ENCODE peak calls at places on chromosomes 2 and 18, in nine cellular contexts. G, C, V, Y, L, J, Q, A and K are unnamed samples.
A peak's percentile ranks its signal among the peaks of the same experiment; 100 is the strongest.

GRCh38 chr2:16006537-16007166 is 66.3 kb downstream of the MYCN start:
- DNase-seq in Y (no peak), V (no peak), C (no peak), J (no peak), A (no peak), Q (no peak), L (no peak), G (no peak), K (no peak)

GRCh38 chr2:58767833-58768726 is 527.0 kb upstream of the FANCL start:
- DNase-seq in C (no peak), Y (no peak), A (no peak), V (no peak), G (no peak), J (no peak), L (no peak), Q (no peak), K (no peak)

GRCh38 chr18:67199993-67200617 is 316.4 kb downstream of the DSEL start:
- DNase-seq in L (peak; percentile 16), G (no peak), V (peak; percentile 7), Y (no peak), A (no peak), C (no peak), J (no peak), Q (peak; percentile 69), K (no peak)

GRCh38 chr2:216721141-216721540 is 25.8 kb upstream of the IGFBP5 start:
- DNase-seq in G (no peak), A (no peak), Q (no peak), Y (no peak), V (no peak), L (no peak), J (no peak), C (no peak), K (no peak)

GRCh38 chr18:27656167-27656778 is 471.2 kb upstream of the CHST9 start:
- DNase-seq in L (no peak), J (no peak), C (no peak), A (no peak), G (no peak), Q (no peak), Y (no peak), V (no peak), K (no peak)

GRCh38 chr18:42706618-42707017 is 408.9 kb downstream of the RIT2 start:
- DNase-seq in A (no peak), V (no peak), Y (peak; percentile 11), L (no peak), G (no peak), J (peak; percentile 20), C (peak; percentile 27), Q (peak; percentile 39), K (peak; percentile 4)

GRCh38 chr2:10165816-10166488 is 43.4 kb downstream of the RRM2 start:
- DNase-seq in Y (no peak), Q (no peak), L (no peak), J (no peak), G (no peak), V (no peak), A (no peak), C (no peak), K (no peak)

GRCh38 chr2:70471129-70471528 is 82.5 kb downstream of the TGFA start:
- DNase-seq in L (no peak), Q (no peak), G (no peak), Y (no peak), A (no peak), C (no peak), V (no peak), J (no peak), K (no peak)

GRCh38 chr18:2111456-2111855 is 459.8 kb downstream of the METTL4 start:
- DNase-seq in L (no peak), G (no peak), Q (no peak), A (no peak), Y (no peak), C (no peak), V (no peak), J (no peak), K (no peak)

GRCh38 chr2:125730921-125731320 is 925.0 kb upstream of the GYPC start:
- DNase-seq in J (no peak), A (no peak), C (no peak), Y (no peak), V (no peak), L (no peak), Q (no peak), G (no peak), K (no peak)

GRCh38 chr2:217792611-217793527 is 209.9 kb downstream of the TNS1 start:
- DNase-seq in Y (no peak), V (no peak), J (no peak), C (no peak), A (no peak), L (no peak), Q (no peak), G (no peak), K (no peak)

GRCh38 chr2:98869868-98870267 is 66.2 kb downstream of the CRACDL start:
- DNase-seq in G (no peak), A (no peak), V (no peak), Q (no peak), C (no peak), Y (peak; percentile 87), L (no peak), J (peak; percentile 88), K (no peak)

GRCh38 chr18:56107821-56108485 is 520.0 kb upstream of the TCF4 start:
- DNase-seq in Q (no peak), L (no peak), Y (no peak), G (no peak), J (no peak), A (no peak), C (no peak), V (no peak), K (no peak)

GRCh38 chr18:73749304-73749703 is 398.3 kb downstream of the FBXO15 start:
- DNase-seq in V (no peak), Q (no peak), A (no peak), Y (no peak), J (no peak), C (no peak), G (no peak), L (no peak), K (no peak)

GRCh38 chr18:24071779-24072178 is 57.2 kb downstream of the TTC39C start:
- DNase-seq in L (no peak), Q (no peak), V (no peak), Y (no peak), G (no peak), A (no peak), C (no peak), J (no peak), K (no peak)

GRCh38 chr2:219442206-219443015 is 7.8 kb downstream of the SPEG start:
- DNase-seq in Q (peak; percentile 73), V (no peak), G (no peak), C (no peak), A (no peak), Y (no peak), J (no peak), L (no peak), K (no peak)

GRCh38 chr2:150479075-150479915 is 8.2 kb downstream of the RND3 start:
- DNase-seq in A (no peak), V (no peak), C (no peak), G (no peak), Y (no peak), L (no peak), J (no peak), Q (no peak), K (no peak)
- H3K4me3 ChIP-seq in A (no peak overlapping the region), V (no peak overlapping the region), C (no peak overlapping the region), G (no peak overlapping the region), Y (no peak overlapping the region), L (no peak overlapping the region), J (no peak overlapping the region), Q (peak overlapping the region; percentile 25), K (no peak overlapping the region)

GRCh38 chr2:100289020-100289419 is 33.3 kb downstream of the LONRF2 start:
- DNase-seq in C (no peak), L (no peak), Q (no peak), J (no peak), G (no peak), A (no peak), Y (no peak), V (no peak), K (no peak)

GRCh38 chr2:100293341-100294161 is 28.8 kb downstream of the LONRF2 start:
- DNase-seq in Y (no peak), C (no peak), V (no peak), G (no peak), Q (no peak), J (no peak), L (no peak), A (no peak), K (no peak)

GRCh38 chr2:100292022-100292580 is 30.2 kb downstream of the LONRF2 start:
- DNase-seq in V (no peak), C (peak; percentile 16), A (peak; percentile 36), Y (no peak), L (no peak), J (peak; percentile 72), Q (peak; percentile 29), G (peak; percentile 8), K (peak; percentile 28)

GRCh38 chr2:100291152-100291970 is 30.9 kb downstream of the LONRF2 start:
- DNase-seq in L (no peak), G (peak; percentile 24), C (no peak), A (peak; percentile 49), Y (peak; percentile 84), Q (no peak), V (no peak), J (peak; percentile 84), K (peak; percentile 34)

DNA sequence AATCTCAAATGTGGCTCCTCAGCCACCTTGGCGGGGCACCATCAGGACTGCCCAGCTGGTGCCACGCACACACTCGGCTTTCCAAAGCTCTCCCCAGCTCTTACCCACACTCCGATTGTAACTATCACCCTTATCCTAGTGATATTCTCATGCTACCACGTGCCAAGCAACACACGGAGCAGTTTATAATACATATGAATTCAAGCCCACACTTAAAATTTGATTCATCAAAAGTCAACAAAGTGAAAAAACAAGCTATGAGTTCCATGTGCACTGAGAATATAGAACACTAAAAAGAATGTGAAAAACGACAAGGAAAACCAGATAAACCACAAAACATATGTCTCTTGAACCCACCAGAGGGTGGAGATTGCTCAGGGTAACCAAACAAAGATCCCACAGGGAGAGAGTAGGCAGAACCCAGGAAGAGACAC is 31.6 kb downstream of the LONRF2 start:
- DNase-seq in V (no peak), G (no peak), J (no peak), C (no peak), A (no peak), Y (no peak), L (no peak), Q (no peak), K (no peak)
- H3K27ac ChIP-seq in V (no peak overlapping the region), G (no peak overlapping the region), J (peak overlapping the region; percentile 18), C (no peak overlapping the region), A (no peak overlapping the region), Y (peak overlapping the region; percentile 34), L (no peak overlapping the region), Q (no peak overlapping the region), K (no peak overlapping the region)

DNA sequence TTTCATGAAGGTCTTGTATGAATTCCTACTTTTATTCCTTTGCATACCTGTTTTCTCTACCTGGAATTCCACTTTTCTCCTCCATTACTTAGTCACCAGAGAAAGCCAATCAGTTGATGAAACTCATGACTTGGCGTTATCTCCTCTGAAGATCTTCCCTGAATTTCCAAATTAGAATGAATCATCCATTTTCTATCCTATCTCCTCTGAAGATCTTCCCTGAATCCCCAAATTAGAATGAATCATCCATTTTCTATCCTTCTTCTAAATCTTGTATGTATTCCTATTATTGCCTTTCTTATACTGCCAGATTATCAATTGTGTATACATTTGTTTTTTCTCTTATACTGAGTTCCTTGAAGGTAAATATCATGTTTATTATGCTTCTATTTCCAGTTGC is 440.4 kb downstream of the CCDC85A start:
- DNase-seq in J (no peak), Y (no peak), L (no peak), A (no peak), Q (no peak), G (no peak), V (no peak), C (no peak), K (no peak)
- H3K4me3 ChIP-seq in J (no peak overlapping the region), Y (no peak overlapping the region), L (no peak overlapping the region), A (no peak overlapping the region), Q (no peak overlapping the region), G (no peak overlapping the region), V (no peak overlapping the region), C (no peak overlapping the region), K (no peak overlapping the region)

GRCh38 chr2:178827739-178828487 is 20.7 kb upstream of the TTN start:
- DNase-seq in C (no peak), L (peak; percentile 18), J (no peak), G (no peak), Q (no peak), Y (no peak), V (no peak), A (no peak), K (no peak)
- H3K27ac ChIP-seq in C (no peak overlapping the region), L (no peak overlapping the region), J (no peak overlapping the region), G (no peak overlapping the region), Q (no peak overlapping the region), Y (no peak overlapping the region), V (no peak overlapping the region), A (no peak overlapping the region), K (no peak overlapping the region)